ENCODE peak calls at places on chromosome 12, in ten cellular contexts. X, R, A, Z, D, Q, T, F, B and O are unnamed samples.

GRCh38 chr12:19431407-19432308 is 7.6 kb upstream of the AEBP2 start:
- DNase-seq in A (peak), Q (no peak), Z (no peak), X (no peak), F (no peak), B (peak), D (no peak), R (no peak), T (peak), O (peak)

GRCh38 chr12:109092484-109093021 is 719 bp downstream of the ALKBH2 start:
- DNase-seq in Z (no peak), R (no peak), Q (no peak), T (no peak), F (no peak), D (no peak), B (no peak), A (no peak), X (no peak), O (no peak)

GRCh38 chr12:118035194-118036041 is 18.9 kb downstream of the RFC5 start:
- DNase-seq in D (no peak), T (no peak), Q (peak), A (no peak), Z (no peak), F (no peak), B (peak), X (no peak), R (no peak), O (peak)

GRCh38 chr12:132131952-132132351 is 12.2 kb downstream of the DDX51 start:
- DNase-seq in T (no peak), R (no peak), X (no peak), A (no peak), B (no peak), Z (no peak), F (no peak), D (no peak), Q (no peak), O (no peak)

GRCh38 chr12:101795786-101796185 is 35.0 kb downstream of the GNPTAB start:
- DNase-seq in F (no peak), T (no peak), R (no peak), B (no peak), Z (no peak), Q (no peak), A (no peak), X (no peak), D (no peak), O (no peak)

GRCh38 chr12:124786065-124786964 is 77.3 kb downstream of the SCARB1 start:
- DNase-seq in Q (peak), D (peak), Z (peak), X (peak), B (peak), R (no peak), T (peak), A (no peak), F (peak), O (peak)

GRCh38 chr12:119479121-119479561 is 114.4 kb upstream of the TMEM233 start:
- DNase-seq in D (peak), Z (no peak), F (no peak), B (no peak), A (no peak), T (no peak), X (no peak), Q (peak), R (no peak), O (no peak)

GRCh38 chr12:112261559-112261958 is 120.7 kb downstream of the HECTD4 start:
- DNase-seq in Q (no peak), X (peak), T (no peak), F (no peak), A (no peak), B (no peak), Z (no peak), D (no peak), R (no peak), O (no peak)

GRCh38 chr12:51942501-51943000 is 8.9 kb upstream of the ACVR1B start:
- DNase-seq in Q (no peak), F (peak), B (no peak), D (no peak), T (no peak), R (no peak), Z (no peak), X (no peak), A (no peak), O (no peak)

GRCh38 chr12:18719922-18720321 is 17.9 kb downstream of the PLCZ1 start:
- DNase-seq in B (peak), D (no peak), T (no peak), Z (no peak), A (no peak), F (no peak), X (no peak), Q (no peak), R (no peak), O (no peak)

GRCh38 chr12:124993568-124994434 is at the start of gene BRI3BP:
- DNase-seq in X (peak), A (peak), R (no peak), T (no peak), B (peak), D (peak), Q (no peak), F (peak), Z (peak), O (peak)

GRCh38 chr12:109461049-109461845 is 15.9 kb downstream of the KCTD10 start:
- DNase-seq in A (no peak), F (no peak), R (no peak), B (peak), Q (peak), Z (no peak), D (no peak), X (peak), T (no peak), O (peak)

GRCh38 chr12:131500564-131500963 is 210.3 kb upstream of the SFSWAP start:
- DNase-seq in R (no peak), Q (no peak), X (no peak), F (no peak), Z (no peak), T (no peak), B (no peak), A (no peak), D (no peak), O (no peak)

GRCh38 chr12:122851820-122852219 is 16.6 kb downstream of the HIP1R start:
- DNase-seq in Z (no peak), Q (peak), R (no peak), F (no peak), B (peak), A (no peak), X (no peak), T (peak), D (no peak), O (peak)

GRCh38 chr12:121800694-121801600 is 2.9 kb upstream of the SETD1B start:
- DNase-seq in T (peak), B (peak), Q (no peak), F (peak), X (peak), R (no peak), A (peak), Z (peak), D (peak), O (peak)

GRCh38 chr12:42094277-42094676 is 50.4 kb downstream of the GXYLT1 start:
- DNase-seq in D (no peak), F (no peak), Z (no peak), R (no peak), B (peak), A (peak), T (peak), X (no peak), Q (peak), O (peak)

GRCh38 chr12:106147956-106148355 is 9.2 kb upstream of the NUAK1 start:
- DNase-seq in B (no peak), T (no peak), X (peak), R (peak), Z (peak), D (no peak), A (no peak), Q (no peak), F (peak), O (no peak)

GRCh38 chr12:110349521-110350151 is 53.9 kb downstream of the ANAPC7 start:
- DNase-seq in A (peak), Z (no peak), B (no peak), T (no peak), Q (no peak), D (no peak), F (no peak), X (no peak), R (no peak), O (no peak)

GRCh38 chr12:116887244-116887643 is 6.0 kb upstream of the HRK start:
- DNase-seq in Z (no peak), D (no peak), R (no peak), F (no peak), T (no peak), Q (no peak), X (no peak), A (no peak), B (no peak), O (no peak)

GRCh38 chr12:70365648-70366518 is at the start of gene KCNMB4:
- DNase-seq in R (peak), Z (peak), A (peak), D (peak), B (peak), F (peak), T (no peak), Q (peak), X (peak), O (peak)

GRCh38 chr12:104588048-104588942 is 131.5 kb downstream of the CHST11 start:
- DNase-seq in X (no peak), R (no peak), F (no peak), Q (peak), T (no peak), B (peak), Z (no peak), D (no peak), A (no peak), O (peak)

GRCh38 chr12:57069522-57069921 is 9.1 kb downstream of the NEMP1 start:
- DNase-seq in T (peak), Q (peak), B (peak), Z (no peak), A (peak), R (peak), X (peak), D (peak), F (peak), O (peak)

GRCh38 chr12:12913626-12914388 is 22.4 kb downstream of the GPRC5A start:
- DNase-seq in A (no peak), B (no peak), D (no peak), Q (no peak), F (no peak), X (no peak), Z (no peak), T (no peak), R (no peak), O (no peak)

GRCh38 chr12:88623777-88624548 is 43.7 kb upstream of the KITLG start:
- DNase-seq in F (no peak), A (no peak), B (peak), Z (no peak), X (no peak), T (no peak), D (no peak), R (no peak), Q (no peak), O (no peak)

GRCh38 chr12:121773011-121773777 is 20.3 kb downstream of the RHOF start:
- DNase-seq in A (peak), F (peak), Z (peak), X (peak), D (peak), T (no peak), Q (peak), B (peak), R (peak), O (peak)

GRCh38 chr12:102885043-102885932 is 31.8 kb downstream of the PAH start:
- DNase-seq in Z (no peak), R (no peak), X (no peak), F (no peak), A (no peak), Q (no peak), B (no peak), T (no peak), D (no peak), O (no peak)

GRCh38 chr12:118685983-118686607 is 295.2 kb upstream of the SRRM4 start:
- DNase-seq in R (no peak), X (no peak), T (no peak), F (no peak), Z (no peak), B (no peak), D (no peak), A (no peak), Q (no peak), O (no peak)

GRCh38 chr12:112900298-112901145 is 6.2 kb upstream of the OAS1 start:
- DNase-seq in F (peak), B (peak), A (peak), T (no peak), R (peak), X (peak), Q (peak), D (peak), Z (no peak), O (peak)

GRCh38 chr12:72493390-72493789 is 221.2 kb downstream of the TRHDE start:
- DNase-seq in Z (no peak), F (no peak), A (no peak), Q (peak), R (no peak), D (no peak), B (no peak), X (no peak), T (no peak), O (no peak)

GRCh38 chr12:68899251-68899771 is 33.7 kb downstream of the CPM start:
- DNase-seq in Z (no peak), Q (peak), A (no peak), X (peak), B (peak), D (no peak), T (no peak), R (no peak), F (peak), O (peak)

GRCh38 chr12:52003016-52003550 is 3.7 kb upstream of the TAMALIN start:
- DNase-seq in T (no peak), Z (no peak), B (no peak), F (no peak), X (no peak), D (no peak), A (no peak), Q (no peak), R (no peak), O (no peak)

GRCh38 chr12:21169878-21170472 is 39.0 kb downstream of the SLCO1B1 start:
- DNase-seq in D (peak), Q (peak), F (peak), A (peak), Z (no peak), X (no peak), R (no peak), B (peak), T (no peak), O (peak)

GRCh38 chr12:60148109-60148508 is 552.3 kb downstream of the SLC16A7 start:
- DNase-seq in D (no peak), A (no peak), F (no peak), X (no peak), Q (peak), B (peak), Z (no peak), T (peak), R (no peak), O (peak)

GRCh38 chr12:89325495-89325894 is 26.8 kb downstream of the DUSP6 start:
- DNase-seq in X (no peak), Z (no peak), B (no peak), R (no peak), Q (no peak), T (no peak), F (no peak), D (no peak), A (no peak), O (no peak)